ENCODE peak calls at places on chromosome 19, in nine cellular contexts. One of them, this sample, is unnamed.

GRCh38 chr19:15902254-15902653 is 4.4 kb upstream of the CYP4F2 start:
- DNase-seq in uterus: no peak
- DNase-seq in transverse colon: no peak
- DNase-seq in neural progenitor cell: no peak
- DNase-seq in astrocyte: no peak
- DNase-seq in neuronal stem cell: no peak
- DNase-seq in left lung: no peak
- DNase-seq in upper lobe of right lung: no peak
- DNase-seq in fibroblast of lung: no peak
- DNase-seq in this sample: no peak

GRCh38 chr19:45995715-45996385 is 583 bp downstream of the CCDC61 start:
- DNase-seq in uterus: no peak
- DNase-seq in neural progenitor cell: no peak
- DNase-seq in transverse colon: no peak
- DNase-seq in astrocyte: peak; percentile 51
- DNase-seq in neuronal stem cell: no peak
- DNase-seq in left lung: no peak
- DNase-seq in fibroblast of lung: no peak
- DNase-seq in upper lobe of right lung: no peak
- DNase-seq in this sample: no peak

GRCh38 chr19:54137913-54138776 is 583 bp downstream of the CNOT3 start:
- DNase-seq in neural progenitor cell: peak; percentile 75
- DNase-seq in fibroblast of lung: no peak
- DNase-seq in neuronal stem cell: no peak
- DNase-seq in uterus: peak; percentile 40
- DNase-seq in upper lobe of right lung: peak; percentile 74
- DNase-seq in left lung: peak; percentile 46
- DNase-seq in transverse colon: peak; percentile 43
- DNase-seq in astrocyte: no peak
- DNase-seq in this sample: peak; percentile 31

GRCh38 chr19:43934055-43934984 is 762 bp downstream of the ZNF45 start:
- DNase-seq in upper lobe of right lung: no peak
- DNase-seq in uterus: no peak
- DNase-seq in left lung: no peak
- DNase-seq in neuronal stem cell: no peak
- DNase-seq in transverse colon: no peak
- DNase-seq in fibroblast of lung: no peak
- DNase-seq in astrocyte: peak; percentile 6
- DNase-seq in neural progenitor cell: peak; percentile 4
- DNase-seq in this sample: no peak

GRCh38 chr19:40416918-40417713 is 3.9 kb upstream of the PRX start:
- DNase-seq in neuronal stem cell: no peak
- DNase-seq in uterus: no peak
- DNase-seq in astrocyte: no peak
- DNase-seq in fibroblast of lung: no peak
- DNase-seq in left lung: no peak
- DNase-seq in neural progenitor cell: no peak
- DNase-seq in upper lobe of right lung: no peak
- DNase-seq in transverse colon: peak; percentile 60
- DNase-seq in this sample: peak; percentile 38

GRCh38 chr19:48815870-48816501 is 5.2 kb upstream of the BCAT2 start:
- DNase-seq in transverse colon: no peak
- DNase-seq in fibroblast of lung: no peak
- DNase-seq in upper lobe of right lung: no peak
- DNase-seq in uterus: no peak
- DNase-seq in neuronal stem cell: no peak
- DNase-seq in astrocyte: peak; percentile 6
- DNase-seq in left lung: no peak
- DNase-seq in neural progenitor cell: no peak
- DNase-seq in this sample: peak; percentile 65

GRCh38 chr19:31140717-31141116 is 208.5 kb downstream of the TSHZ3 start:
- DNase-seq in left lung: no peak
- DNase-seq in neural progenitor cell: no peak
- DNase-seq in astrocyte: peak; percentile 72
- DNase-seq in upper lobe of right lung: no peak
- DNase-seq in transverse colon: no peak
- DNase-seq in neuronal stem cell: no peak
- DNase-seq in fibroblast of lung: no peak
- DNase-seq in uterus: no peak
- DNase-seq in this sample: no peak

GRCh38 chr19:11856568-11857264 is 8.2 kb downstream of the ZNF439 start:
- DNase-seq in upper lobe of right lung: peak; percentile 77
- DNase-seq in astrocyte: no peak
- DNase-seq in transverse colon: peak; percentile 33
- DNase-seq in left lung: peak; percentile 46
- DNase-seq in fibroblast of lung: no peak
- DNase-seq in uterus: no peak
- DNase-seq in neural progenitor cell: no peak
- DNase-seq in neuronal stem cell: no peak
- DNase-seq in this sample: no peak

GRCh38 chr19:30074741-30075460 is 132.9 kb downstream of the URI1 start:
- DNase-seq in neuronal stem cell: no peak
- DNase-seq in left lung: peak; percentile 27
- DNase-seq in fibroblast of lung: no peak
- DNase-seq in neural progenitor cell: no peak
- DNase-seq in astrocyte: no peak
- DNase-seq in transverse colon: no peak
- DNase-seq in upper lobe of right lung: peak; percentile 59
- DNase-seq in uterus: no peak
- DNase-seq in this sample: no peak

GRCh38 chr19:9523885-9524474 is 14.5 kb downstream of the ZNF426 start:
- DNase-seq in astrocyte: no peak
- DNase-seq in neural progenitor cell: no peak
- DNase-seq in transverse colon: no peak
- DNase-seq in uterus: no peak
- DNase-seq in left lung: no peak
- DNase-seq in fibroblast of lung: peak; percentile 19
- DNase-seq in neuronal stem cell: no peak
- DNase-seq in upper lobe of right lung: no peak
- DNase-seq in this sample: no peak

GRCh38 chr19:32876919-32877285 is 7.3 kb upstream of the SLC7A9 start:
- DNase-seq in neuronal stem cell: no peak
- DNase-seq in left lung: no peak
- DNase-seq in transverse colon: peak; percentile 42
- DNase-seq in upper lobe of right lung: peak; percentile 19
- DNase-seq in uterus: no peak
- DNase-seq in neural progenitor cell: no peak
- DNase-seq in astrocyte: peak; percentile 50
- DNase-seq in fibroblast of lung: no peak
- DNase-seq in this sample: no peak

GRCh38 chr19:13058951-13059660 is 43.6 kb downstream of the LYL1 start:
- DNase-seq in left lung: no peak
- DNase-seq in neuronal stem cell: no peak
- DNase-seq in fibroblast of lung: no peak
- DNase-seq in astrocyte: no peak
- DNase-seq in transverse colon: no peak
- DNase-seq in uterus: no peak
- DNase-seq in neural progenitor cell: peak; percentile 50
- DNase-seq in upper lobe of right lung: no peak
- DNase-seq in this sample: no peak

DNA sequence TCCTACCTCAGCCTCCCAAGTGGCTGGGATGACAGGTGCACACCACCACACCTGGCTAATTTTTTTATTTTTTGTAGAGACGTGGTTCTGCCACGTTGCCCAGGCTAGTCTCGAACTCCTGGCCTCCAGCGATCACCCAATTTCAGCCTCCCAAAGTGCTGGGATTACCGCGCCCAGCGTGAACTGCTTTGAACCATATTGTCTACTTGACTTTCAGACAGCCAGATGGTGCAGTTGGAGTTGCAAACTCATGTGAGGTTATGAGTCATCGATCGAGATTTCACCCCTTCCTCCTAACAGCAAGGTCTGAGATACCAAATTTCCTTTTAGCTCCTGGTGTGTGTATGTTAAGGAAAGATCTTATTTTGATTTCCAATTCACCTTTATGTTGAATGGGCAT is 2.7 kb downstream of the SLC27A1 start:
- DNase-seq in uterus: no peak
- DNase-seq in upper lobe of right lung: no peak
- DNase-seq in left lung: no peak
- DNase-seq in neuronal stem cell: no peak
- DNase-seq in fibroblast of lung: peak; percentile 77
- DNase-seq in astrocyte: peak; percentile 83
- DNase-seq in neural progenitor cell: no peak
- DNase-seq in transverse colon: no peak
- DNase-seq in this sample: no peak
- H3K27ac ChIP-seq in uterus: no peak overlapping the region
- H3K27ac ChIP-seq in upper lobe of right lung: peak overlapping the region; percentile 24
- H3K27ac ChIP-seq in left lung: no peak overlapping the region
- H3K27ac ChIP-seq in neuronal stem cell: no peak overlapping the region
- H3K27ac ChIP-seq in fibroblast of lung: no peak overlapping the region
- H3K27ac ChIP-seq in astrocyte: no peak overlapping the region
- H3K27ac ChIP-seq in neural progenitor cell: no peak overlapping the region
- H3K27ac ChIP-seq in transverse colon: peak overlapping the region; percentile 10
- H3K27ac ChIP-seq in this sample: no peak overlapping the region

GRCh38 chr19:829129-829758 is 1.6 kb downstream of the AZU1 start:
- DNase-seq in transverse colon: no peak
- DNase-seq in left lung: no peak
- DNase-seq in fibroblast of lung: no peak
- DNase-seq in astrocyte: no peak
- DNase-seq in neural progenitor cell: no peak
- DNase-seq in upper lobe of right lung: no peak
- DNase-seq in neuronal stem cell: no peak
- DNase-seq in uterus: no peak
- DNase-seq in this sample: no peak

GRCh38 chr19:825897-826640 is 1.6 kb upstream of the AZU1 start:
- DNase-seq in neural progenitor cell: no peak
- DNase-seq in transverse colon: no peak
- DNase-seq in neuronal stem cell: no peak
- DNase-seq in fibroblast of lung: peak; percentile 68
- DNase-seq in upper lobe of right lung: no peak
- DNase-seq in left lung: no peak
- DNase-seq in uterus: no peak
- DNase-seq in astrocyte: no peak
- DNase-seq in this sample: no peak

GRCh38 chr19:824885-825284 is 2.8 kb upstream of the AZU1 start:
- DNase-seq in uterus: no peak
- DNase-seq in transverse colon: no peak
- DNase-seq in astrocyte: no peak
- DNase-seq in upper lobe of right lung: peak; percentile 72
- DNase-seq in neural progenitor cell: no peak
- DNase-seq in neuronal stem cell: no peak
- DNase-seq in left lung: no peak
- DNase-seq in fibroblast of lung: no peak
- DNase-seq in this sample: no peak

GRCh38 chr19:827314-827709 is 325 bp upstream of the AZU1 start:
- DNase-seq in neuronal stem cell: no peak
- DNase-seq in uterus: no peak
- DNase-seq in astrocyte: no peak
- DNase-seq in left lung: no peak
- DNase-seq in neural progenitor cell: no peak
- DNase-seq in fibroblast of lung: no peak
- DNase-seq in upper lobe of right lung: no peak
- DNase-seq in transverse colon: no peak
- DNase-seq in this sample: no peak

GRCh38 chr19:827710-828321 is at the start of gene AZU1:
- DNase-seq in fibroblast of lung: peak; percentile 34
- DNase-seq in transverse colon: peak; percentile 67
- DNase-seq in neuronal stem cell: no peak
- DNase-seq in uterus: no peak
- DNase-seq in upper lobe of right lung: peak; percentile 74
- DNase-seq in neural progenitor cell: no peak
- DNase-seq in left lung: no peak
- DNase-seq in astrocyte: no peak
- DNase-seq in this sample: no peak
- H3K4me1 ChIP-seq in fibroblast of lung: no peaks in the 10 kb centered on the region
- H3K4me1 ChIP-seq in transverse colon: no peaks in the 10 kb centered on the region
- H3K4me1 ChIP-seq in neuronal stem cell: peaks cover 4% of the 10 kb centered on the region
- H3K4me1 ChIP-seq in uterus: no peaks in the 10 kb centered on the region
- H3K4me1 ChIP-seq in upper lobe of right lung: peaks cover 4% of the 10 kb centered on the region
- H3K4me1 ChIP-seq in neural progenitor cell: peaks cover 11% of the 10 kb centered on the region
- H3K4me1 ChIP-seq in left lung: no peaks in the 10 kb centered on the region
- H3K4me1 ChIP-seq in astrocyte: no peaks in the 10 kb centered on the region
- H3K4me1 ChIP-seq in this sample: no peaks in the 10 kb centered on the region

GRCh38 chr19:17861542-17862402 is 2.1 kb downstream of the RPL18A start:
- DNase-seq in uterus: no peak
- DNase-seq in neural progenitor cell: no peak
- DNase-seq in neuronal stem cell: no peak
- DNase-seq in astrocyte: no peak
- DNase-seq in transverse colon: no peak
- DNase-seq in upper lobe of right lung: no peak
- DNase-seq in left lung: no peak
- DNase-seq in fibroblast of lung: no peak
- DNase-seq in this sample: no peak
- H3K27ac ChIP-seq in uterus: no peak overlapping the region
- H3K27ac ChIP-seq in neural progenitor cell: no peak overlapping the region
- H3K27ac ChIP-seq in neuronal stem cell: peak overlapping the region; percentile 22
- H3K27ac ChIP-seq in astrocyte: no peak overlapping the region
- H3K27ac ChIP-seq in transverse colon: no peak overlapping the region
- H3K27ac ChIP-seq in upper lobe of right lung: no peak overlapping the region
- H3K27ac ChIP-seq in left lung: no peak overlapping the region
- H3K27ac ChIP-seq in fibroblast of lung: no peak overlapping the region
- H3K27ac ChIP-seq in this sample: peak overlapping the region; percentile 84

DNA sequence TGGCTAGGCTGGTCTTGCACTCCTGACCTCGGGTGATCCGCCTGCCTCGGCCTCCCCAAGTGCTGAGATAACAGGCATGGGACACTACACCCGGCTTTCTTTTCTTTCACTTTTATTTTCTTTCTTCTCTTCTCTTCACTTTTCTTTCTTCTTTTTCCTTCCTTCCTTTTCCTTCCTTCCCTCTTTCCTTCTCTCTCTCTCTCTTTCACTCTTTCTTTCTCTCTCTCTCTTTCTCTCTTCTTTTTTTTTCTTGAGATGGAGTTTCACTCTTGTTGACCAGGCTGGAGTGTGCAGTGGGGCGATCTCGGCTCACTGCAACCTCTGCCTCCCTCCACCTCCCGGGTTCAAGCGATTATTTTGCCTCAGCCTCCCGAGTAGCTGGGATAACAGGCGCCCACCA is 812 bp upstream of the ZNF493 start:
- DNase-seq in uterus: no peak
- DNase-seq in upper lobe of right lung: no peak
- DNase-seq in transverse colon: no peak
- DNase-seq in astrocyte: no peak
- DNase-seq in left lung: no peak
- DNase-seq in neural progenitor cell: no peak
- DNase-seq in fibroblast of lung: no peak
- DNase-seq in neuronal stem cell: no peak
- DNase-seq in this sample: no peak
- H3K4me1 ChIP-seq in uterus: peaks cover 7% of the 10 kb centered on the region
- H3K4me1 ChIP-seq in upper lobe of right lung: no peaks in the 10 kb centered on the region
- H3K4me1 ChIP-seq in transverse colon: peaks cover 8% of the 10 kb centered on the region
- H3K4me1 ChIP-seq in astrocyte: no peaks in the 10 kb centered on the region
- H3K4me1 ChIP-seq in left lung: no peaks in the 10 kb centered on the region
- H3K4me1 ChIP-seq in neural progenitor cell: peaks cover 5% of the 10 kb centered on the region
- H3K4me1 ChIP-seq in fibroblast of lung: no peaks in the 10 kb centered on the region
- H3K4me1 ChIP-seq in neuronal stem cell: no peaks in the 10 kb centered on the region
- H3K4me1 ChIP-seq in this sample: peaks cover 30% of the 10 kb centered on the region

GRCh38 chr19:2048104-2048958 is 2.7 kb downstream of the MKNK2 start:
- DNase-seq in uterus: no peak
- DNase-seq in fibroblast of lung: no peak
- DNase-seq in upper lobe of right lung: no peak
- DNase-seq in neural progenitor cell: no peak
- DNase-seq in transverse colon: no peak
- DNase-seq in astrocyte: no peak
- DNase-seq in left lung: no peak
- DNase-seq in neuronal stem cell: no peak
- DNase-seq in this sample: no peak
- H3K27ac ChIP-seq in uterus: peak overlapping the region; percentile 97
- H3K27ac ChIP-seq in fibroblast of lung: no peak overlapping the region
- H3K27ac ChIP-seq in upper lobe of right lung: peak overlapping the region; percentile 95
- H3K27ac ChIP-seq in neural progenitor cell: no peak overlapping the region
- H3K27ac ChIP-seq in transverse colon: peak overlapping the region; percentile 96
- H3K27ac ChIP-seq in astrocyte: no peak overlapping the region
- H3K27ac ChIP-seq in left lung: peak overlapping the region; percentile 97
- H3K27ac ChIP-seq in neuronal stem cell: no peak overlapping the region
- H3K27ac ChIP-seq in this sample: peak overlapping the region; percentile 96

This sample was measured in thyroid gland.